ENCODE peak calls at places on chromosomes 5 and 9, in six cellular contexts. Y is left ventricle myocardium inferior, Q is heart right ventricle, L is uterus, X is IMR-90, B is heart left ventricle. K is an unnamed sample.
A peak's percentile ranks its signal among the peaks of the same experiment; 100 is the strongest.

GRCh38 chr5:120372899-120373298 is 91.2 kb upstream of the PRR16 start:
- DNase-seq in X (no peak), Y (no peak), B (no peak), Q (peak; percentile 34), L (no peak), K (no peak)

GRCh38 chr5:94802450-94802849 is 184.0 kb downstream of the SLF1 start:
- DNase-seq in X (peak; percentile 3), B (no peak), Y (no peak), Q (no peak), L (no peak), K (no peak)

GRCh38 chr9:5949103-5949699 is 58.5 kb downstream of the MLANA start:
- DNase-seq in Q (no peak), Y (no peak), X (peak; percentile 10), B (no peak), L (no peak), K (no peak)

GRCh38 chr5:68922172-68922987 is 171.4 kb upstream of the SLC30A5 start:
- DNase-seq in Q (no peak), L (no peak), X (no peak), Y (no peak), B (no peak), K (no peak)

GRCh38 chr9:132753593-132753880 is 83.3 kb downstream of the GTF3C4 start:
- DNase-seq in X (no peak), Y (no peak), B (no peak), L (no peak), Q (no peak), K (no peak)

GRCh38 chr9:34744295-34745221 is 34.6 kb upstream of the CCL21 start:
- DNase-seq in X (peak; percentile 58), Q (peak; percentile 32), Y (peak; percentile 40), L (peak; percentile 57), B (no peak), K (peak; percentile 22)

GRCh38 chr9:69023650-69024049 is 9.7 kb upstream of the PRKACG start:
- DNase-seq in Y (no peak), B (no peak), X (no peak), L (no peak), Q (no peak), K (no peak)

GRCh38 chr9:95845751-95846150 is 29.7 kb upstream of the ERCC6L2 start:
- DNase-seq in L (no peak), Y (no peak), X (no peak), Q (no peak), B (no peak), K (no peak)

GRCh38 chr9:12955510-12956163 is 180.8 kb downstream of the LURAP1L start:
- DNase-seq in X (no peak), Q (no peak), Y (no peak), B (no peak), L (no peak), K (no peak)

GRCh38 chr5:128154943-128155342 is 71.4 kb downstream of the SLC12A2 start:
- DNase-seq in Y (no peak), B (no peak), X (peak; percentile 5), L (no peak), Q (no peak), K (no peak)

GRCh38 chr5:180558232-180558631 is 33.1 kb downstream of the SCGB3A1 start:
- DNase-seq in L (no peak), X (no peak), B (no peak), Y (no peak), Q (no peak), K (no peak)

GRCh38 chr9:90054810-90055209 is 450.0 kb downstream of the GADD45G start:
- DNase-seq in X (no peak), B (no peak), L (no peak), Y (no peak), Q (no peak), K (no peak)

GRCh38 chr9:118331622-118332045 is 627.4 kb downstream of the TLR4 start:
- DNase-seq in Q (peak; percentile 54), Y (no peak), B (no peak), L (no peak), X (no peak), K (no peak)

GRCh38 chr9:125601986-125602385 is 105.0 kb downstream of the MAPKAP1 start:
- DNase-seq in B (no peak), Q (no peak), X (no peak), L (no peak), Y (no peak), K (no peak)

GRCh38 chr5:136375920-136376319 is 10.6 kb upstream of the TRPC7 start:
- DNase-seq in Y (no peak), B (no peak), L (no peak), Q (no peak), X (no peak), K (no peak)

GRCh38 chr5:147098233-147098790 is 136.5 kb upstream of the STK32A start:
- DNase-seq in X (peak; percentile 34), Q (peak; percentile 41), L (no peak), B (no peak), Y (no peak), K (peak; percentile 31)

GRCh38 chr5:149658299-149658698 is 71.8 kb upstream of the PPARGC1B start:
- DNase-seq in X (no peak), L (no peak), Y (no peak), Q (peak; percentile 58), B (no peak), K (peak; percentile 64)

GRCh38 chr9:2281803-2282185 is 266.6 kb downstream of the SMARCA2 start:
- DNase-seq in B (no peak), Q (no peak), X (peak; percentile 31), L (no peak), Y (no peak), K (no peak)

GRCh38 chr5:90135979-90136378 is 273.6 kb downstream of the CETN3 start:
- DNase-seq in Y (no peak), B (no peak), L (no peak), X (no peak), Q (no peak), K (peak; percentile 34)

DNA sequence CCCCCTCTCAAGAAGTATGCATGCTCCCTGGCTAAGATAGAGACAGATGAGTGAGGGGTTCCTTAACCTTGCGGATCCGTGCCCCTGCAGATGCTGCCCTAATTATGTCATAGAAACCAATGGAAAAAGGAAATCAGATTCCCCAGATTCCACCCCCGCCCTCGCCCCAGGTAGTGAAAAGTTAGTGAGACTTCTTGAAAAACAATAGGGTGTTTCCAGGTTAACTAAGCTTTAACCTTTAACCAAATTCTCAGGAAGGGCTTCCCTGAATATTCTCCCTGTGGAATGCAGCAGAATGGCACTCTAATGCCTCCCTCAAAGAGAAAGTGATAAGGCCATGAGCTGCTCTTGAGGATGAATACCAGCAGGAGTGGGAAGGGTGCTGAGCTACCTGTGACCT is 116.0 kb upstream of the RANBP3L start:
- DNase-seq in L (no peak), Q (no peak), X (no peak), B (no peak), Y (no peak), K (no peak)
- H3K4me1 ChIP-seq in L (no peaks in the 10 kb centered on the region), Q (no peaks in the 10 kb centered on the region), X (no peaks in the 10 kb centered on the region), B (no peaks in the 10 kb centered on the region), Y (peaks cover 14% of the 10 kb centered on the region), K (no peaks in the 10 kb centered on the region)

GRCh38 chr9:122221223-122221811 is 7.4 kb downstream of the LHX6 start:
- DNase-seq in X (no peak), Q (no peak), L (no peak), Y (no peak), B (no peak), K (no peak)

GRCh38 chr9:122219856-122220672 is 8.7 kb downstream of the LHX6 start:
- DNase-seq in Y (no peak), L (no peak), Q (no peak), B (no peak), X (no peak), K (no peak)

GRCh38 chr9:122222741-122223140 is 6.0 kb downstream of the LHX6 start:
- DNase-seq in X (no peak), Y (no peak), Q (no peak), B (no peak), L (no peak), K (no peak)

GRCh38 chr9:122218885-122219855 is 9.6 kb downstream of the LHX6 start:
- DNase-seq in L (no peak), X (peak; percentile 26), Y (no peak), B (no peak), Q (no peak), K (no peak)

DNA sequence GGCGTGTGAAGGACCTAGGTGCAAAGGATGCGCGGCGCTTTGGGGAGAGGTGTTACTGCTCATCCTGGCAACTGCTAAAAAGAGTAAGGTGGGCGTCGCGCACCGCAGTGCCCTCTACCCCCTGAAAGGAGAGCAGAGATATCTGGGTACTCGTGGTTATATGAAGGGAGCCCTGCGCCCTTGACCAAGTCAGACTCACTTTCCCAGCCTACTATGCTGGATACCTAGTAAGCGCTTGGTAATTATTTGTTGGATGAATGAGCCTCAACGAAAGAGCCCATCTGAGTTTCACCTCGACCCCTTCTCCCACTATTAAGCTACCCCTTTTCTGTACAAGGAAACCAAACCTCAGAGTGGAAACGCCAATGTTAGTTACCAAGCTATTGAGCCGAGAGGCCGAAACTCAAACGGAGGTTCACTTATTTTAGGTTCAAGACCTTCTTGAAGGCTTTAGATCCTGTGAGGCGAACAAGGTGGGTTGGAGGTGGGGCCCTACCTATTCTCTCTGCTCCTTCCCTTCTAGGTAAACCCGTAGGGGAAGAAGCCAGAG is 8.0 kb downstream of the LHX6 start:
- DNase-seq in Y (no peak), L (no peak), X (no peak), B (no peak), Q (no peak), K (no peak)
- H3K27me3 ChIP-seq in Y (peaks cover 100% of the 10 kb centered on the region), L (peaks cover 56% of the 10 kb centered on the region), X (peaks cover 98% of the 10 kb centered on the region), B (peaks cover 66% of the 10 kb centered on the region), Q (peaks cover 100% of the 10 kb centered on the region), K (peaks cover 85% of the 10 kb centered on the region)

DNA sequence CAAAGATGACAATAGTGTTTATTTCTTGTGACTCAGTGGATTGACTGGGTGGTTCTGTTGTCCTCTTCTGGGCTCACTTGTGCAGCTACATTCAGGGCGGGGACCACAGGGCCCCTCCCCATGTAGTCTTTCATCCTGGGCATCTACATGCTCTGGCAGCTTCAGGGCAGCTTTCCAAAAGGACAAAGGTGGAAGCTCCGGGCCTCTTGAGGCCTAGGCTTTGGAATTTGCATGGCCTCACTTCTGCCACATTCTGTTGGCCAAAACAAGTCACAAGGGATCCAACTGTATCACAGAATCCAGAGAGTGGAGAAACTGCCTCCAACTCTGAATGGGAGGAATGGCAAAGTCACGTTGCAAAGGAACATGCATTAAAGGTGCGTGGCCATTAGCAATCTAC is 64.3 kb downstream of the ARHGAP26 start:
- DNase-seq in X (no peak), L (no peak), Y (no peak), B (no peak), Q (no peak), K (peak; percentile 74)
- H3K4me1 ChIP-seq in X (peaks cover 10% of the 10 kb centered on the region), L (peaks cover 11% of the 10 kb centered on the region), Y (peaks cover 66% of the 10 kb centered on the region), B (peaks cover 63% of the 10 kb centered on the region), Q (peaks cover 4% of the 10 kb centered on the region), K (peaks cover 6% of the 10 kb centered on the region)

GRCh38 chr9:130921483-130921806 is 17.6 kb downstream of the FIBCD1 start:
- DNase-seq in Y (no peak), X (no peak), L (no peak), Q (no peak), B (no peak), K (no peak)
- H3K27me3 ChIP-seq in Y (peaks cover 85% of the 10 kb centered on the region), X (no peaks in the 10 kb centered on the region), L (no peaks in the 10 kb centered on the region), Q (peaks cover 33% of the 10 kb centered on the region), B (no peaks in the 10 kb centered on the region), K (no peaks in the 10 kb centered on the region)